ENCODE peak calls at places on chromosomes 16 and 17, in seven cellular contexts. W is SJSA1; E is effector CD4-positive, alpha-beta T cell; U is stimulated activated CD4-positive, alpha-beta T cell treated with anti-CD3 and anti-CD28 coated beads, Interleukin-15, amount 100 ng/mL, for 1 hour; D is GM10248; J is Calu3; R is ELR. H is an unnamed sample.

GRCh38 chr17:71494456-71494855 is 626.4 kb upstream of the SOX9 start:
- DNase-seq in W (no peak), E (no peak), U (no peak), D (no peak), J (no peak), R (no peak), H (no peak)

GRCh38 chr17:18004345-18004744 is 31.7 kb downstream of the DRC3 start:
- DNase-seq in W (no peak), E (no peak), U (no peak), D (no peak), J (no peak), R (peak), H (no peak)

GRCh38 chr17:28612531-28612930 is 1.5 kb downstream of the RSKR start:
- DNase-seq in W (no peak), E (no peak), U (no peak), D (no peak), J (no peak), R (no peak), H (no peak)

GRCh38 chr16:4133897-4134372 is 17.7 kb upstream of the ADCY9 start:
- DNase-seq in W (no peak), E (no peak), U (no peak), D (no peak), J (no peak), R (no peak), H (no peak)

GRCh38 chr17:2194778-2195417 is 108.7 kb downstream of the SMG6 start:
- DNase-seq in W (no peak), E (no peak), U (no peak), D (no peak), J (peak), R (no peak), H (no peak)

GRCh38 chr16:65489531-65490023 is 367.7 kb upstream of the CDH11 start:
- DNase-seq in W (no peak), E (no peak), U (no peak), D (no peak), J (no peak), R (no peak), H (no peak)

GRCh38 chr17:78374631-78375274 is 3.7 kb upstream of the PGS1 start:
- DNase-seq in W (peak), E (no peak), U (no peak), D (no peak), J (no peak), R (peak), H (no peak)

GRCh38 chr16:78478267-78478821 is 378.9 kb downstream of the WWOX start:
- DNase-seq in W (peak), E (no peak), U (no peak), D (no peak), J (no peak), R (no peak), H (no peak)

GRCh38 chr16:85396879-85397871 is 215.9 kb upstream of the GSE1 start:
- DNase-seq in W (no peak), E (no peak), U (no peak), D (peak), J (peak), R (peak), H (no peak)

GRCh38 chr17:17175340-17175739 is 30.8 kb downstream of the PLD6 start:
- DNase-seq in W (no peak), E (no peak), U (no peak), D (no peak), J (no peak), R (no peak), H (no peak)

GRCh38 chr16:51540259-51540658 is 389.2 kb upstream of the SALL1 start:
- DNase-seq in W (peak), E (no peak), U (no peak), D (no peak), J (no peak), R (peak), H (no peak)

GRCh38 chr17:4833941-4834501 is 881 bp downstream of the MINK1 start:
- DNase-seq in W (peak), E (no peak), U (no peak), D (no peak), J (peak), R (peak), H (no peak)

GRCh38 chr16:23608194-23608593 is 12.1 kb upstream of the NDUFAB1 start:
- DNase-seq in W (peak), E (no peak), U (no peak), D (no peak), J (no peak), R (peak), H (peak)

GRCh38 chr16:35431829-35432663 is 1972.6 kb downstream of the TP53TG3F start:
- DNase-seq in W (no peak), E (no peak), U (no peak), D (no peak), J (peak), R (peak), H (no peak)

GRCh38 chr16:70269471-70269870 is 17.7 kb upstream of the EXOSC6 start:
- DNase-seq in W (no peak), E (no peak), U (no peak), D (no peak), J (no peak), R (no peak), H (no peak)

GRCh38 chr16:57538235-57538711 is 1.9 kb upstream of the CCDC102A start:
- DNase-seq in W (no peak), E (no peak), U (no peak), D (peak), J (no peak), R (no peak), H (no peak)

GRCh38 chr17:32259596-32259995 is 6.0 kb upstream of the RHBDL3 start:
- DNase-seq in W (peak), E (no peak), U (no peak), D (no peak), J (no peak), R (peak), H (no peak)

GRCh38 chr17:82127704-82128103 is 29.7 kb upstream of the FASN start:
- DNase-seq in W (no peak), E (peak), U (no peak), D (no peak), J (no peak), R (no peak), H (no peak)

GRCh38 chr17:12358477-12358876 is 307.2 kb upstream of the MYOCD start:
- DNase-seq in W (peak), E (no peak), U (no peak), D (no peak), J (no peak), R (no peak), H (no peak)

GRCh38 chr17:80036715-80037477 is 454 bp downstream of the CCDC40 start:
- DNase-seq in W (no peak), E (peak), U (peak), D (no peak), J (no peak), R (peak), H (peak)

GRCh38 chr16:89210904-89211515 is 6.5 kb upstream of the ZNF778 start:
- DNase-seq in W (no peak), E (no peak), U (no peak), D (no peak), J (no peak), R (peak), H (no peak)

GRCh38 chr16:89096768-89097527 is 3.3 kb downstream of the ACSF3 start:
- DNase-seq in W (no peak), E (peak), U (peak), D (no peak), J (no peak), R (no peak), H (no peak)

GRCh38 chr16:88375236-88376052 is 7.3 kb upstream of the ZNF469 start:
- DNase-seq in W (no peak), E (no peak), U (no peak), D (no peak), J (no peak), R (no peak), H (no peak)

GRCh38 chr17:81074875-81075274 is 39.9 kb downstream of the BAIAP2 start:
- DNase-seq in W (no peak), E (no peak), U (no peak), D (no peak), J (no peak), R (no peak), H (no peak)

GRCh38 chr17:77824102-77824779 is 134.3 kb upstream of the TNRC6C start:
- DNase-seq in W (no peak), E (no peak), U (no peak), D (no peak), J (no peak), R (no peak), H (no peak)

GRCh38 chr17:74427048-74427762 is 4.7 kb upstream of the GPRC5C start:
- DNase-seq in W (no peak), E (no peak), U (no peak), D (no peak), J (peak), R (no peak), H (no peak)

GRCh38 chr16:12737563-12737962 is 66.1 kb downstream of the CPPED1 start:
- DNase-seq in W (no peak), E (no peak), U (no peak), D (no peak), J (no peak), R (no peak), H (no peak)

GRCh38 chr17:42289863-42290165 is 1.5 kb downstream of the STAT5A start:
- DNase-seq in W (no peak), E (peak), U (peak), D (no peak), J (no peak), R (no peak), H (no peak)

GRCh38 chr17:7336240-7337175 is at the start of gene ACAP1:
- DNase-seq in W (no peak), E (peak), U (peak), D (peak), J (no peak), R (no peak), H (no peak)

GRCh38 chr16:118857-119256 is 19.6 kb downstream of the NPRL3 start:
- DNase-seq in W (no peak), E (no peak), U (no peak), D (no peak), J (no peak), R (no peak), H (no peak)

GRCh38 chr17:19319771-19320505 is 42.6 kb downstream of the B9D1 start:
- DNase-seq in W (no peak), E (no peak), U (no peak), D (no peak), J (no peak), R (no peak), H (no peak)

GRCh38 chr17:46061435-46061834 is 62.4 kb downstream of the STH start:
- DNase-seq in W (no peak), E (no peak), U (no peak), D (no peak), J (no peak), R (peak), H (no peak)

GRCh38 chr17:78725448-78726021 is 56.5 kb downstream of the CYTH1 start:
- DNase-seq in W (no peak), E (no peak), U (no peak), D (peak), J (no peak), R (no peak), H (no peak)

GRCh38 chr17:75631353-75631752 is 1.9 kb upstream of the SMIM5 start:
- DNase-seq in W (no peak), E (no peak), U (no peak), D (no peak), J (no peak), R (no peak), H (no peak)

H was measured in T1000.